ENCODE peak calls at places on chromosomes 7 and 10, in eight cellular contexts. E is naive thymus-derived CD4-positive, alpha-beta T cell; X is pancreas; R is astrocyte of the spinal cord; M is cardiac muscle cell; S is effector memory CD4-positive, alpha-beta T cell; I is left ventricle myocardium inferior; L is adipocyte. Z is an unnamed sample.

GRCh38 chr10:34641913-34642558 is 173.1 kb downstream of the PARD3 start:
- DNase-seq in R (no peak), I (no peak), E (no peak), X (no peak), L (no peak), M (peak; percentile 46), S (no peak), Z (no peak)

GRCh38 chr7:22346383-22347107 is 10.4 kb downstream of the RAPGEF5 start:
- DNase-seq in M (no peak), R (no peak), L (no peak), E (no peak), X (no peak), I (no peak), S (no peak), Z (no peak)

GRCh38 chr7:54109501-54109900 is 432.7 kb upstream of the VSTM2A start:
- DNase-seq in M (no peak), R (no peak), X (no peak), I (no peak), S (no peak), L (no peak), E (no peak), Z (no peak)

GRCh38 chr7:7996568-7996967 is 28.0 kb downstream of the GLCCI1 start:
- DNase-seq in R (peak; percentile 52), S (no peak), E (no peak), L (peak; percentile 43), I (no peak), X (no peak), M (no peak), Z (no peak)

GRCh38 chr10:11719496-11719895 is 22.7 kb upstream of the ECHDC3 start:
- DNase-seq in L (no peak), R (no peak), I (no peak), X (no peak), M (no peak), E (no peak), S (no peak), Z (no peak)

GRCh38 chr10:126504051-126504760 is 115.9 kb upstream of the ADAM12 start:
- DNase-seq in M (peak; percentile 66), X (peak; percentile 32), E (no peak), S (no peak), R (peak; percentile 71), L (peak; percentile 87), I (peak; percentile 16), Z (peak; percentile 53)

GRCh38 chr10:43623351-43623750 is 17.1 kb downstream of the ZNF485 start:
- DNase-seq in E (peak; percentile 45), X (no peak), L (peak; percentile 19), I (no peak), R (peak; percentile 40), M (no peak), S (no peak), Z (peak; percentile 50)

GRCh38 chr7:137933270-137934017 is 68.4 kb downstream of the CREB3L2 start:
- DNase-seq in E (no peak), S (no peak), R (peak; percentile 86), L (peak; percentile 77), I (no peak), X (no peak), M (no peak), Z (no peak)

GRCh38 chr7:45188736-45189135 is 31.1 kb downstream of the RAMP3 start:
- DNase-seq in M (no peak), R (no peak), X (no peak), I (no peak), E (no peak), L (no peak), S (no peak), Z (no peak)

GRCh38 chr7:97479740-97480290 is 252.1 kb upstream of the TAC1 start:
- DNase-seq in E (no peak), L (no peak), S (no peak), I (no peak), R (no peak), M (peak; percentile 12), X (no peak), Z (no peak)

GRCh38 chr7:22563621-22564241 is 63.7 kb upstream of the STEAP1B start:
- DNase-seq in E (no peak), L (no peak), R (peak; percentile 57), S (no peak), X (no peak), I (no peak), M (peak; percentile 45), Z (no peak)

GRCh38 chr10:27998954-27999275 is at the start of gene ODAD2:
- DNase-seq in L (peak; percentile 34), R (peak; percentile 9), E (peak; percentile 2), I (no peak), M (no peak), S (no peak), X (no peak), Z (no peak)
- H3K4me3 ChIP-seq in L (peak within 1 kb of the TSS; percentile 81), R (peak within 1 kb of the TSS; percentile 68), E (peak within 1 kb of the TSS; percentile 53), I (peak within 1 kb of the TSS; percentile 75), M (peak within 1 kb of the TSS; percentile 76), S (peak within 1 kb of the TSS; percentile 57), X (peak within 1 kb of the TSS; percentile 60), Z (peak within 1 kb of the TSS; percentile 44)

GRCh38 chr7:6531492-6532279 is 19.6 kb downstream of the GRID2IP start:
- DNase-seq in R (no peak), S (no peak), E (no peak), M (no peak), X (no peak), L (no peak), I (no peak), Z (no peak)
- H3K4me3 ChIP-seq in R (no peak overlapping the region), S (peak overlapping the region; percentile 53), E (peak overlapping the region; percentile 55), M (peak overlapping the region; percentile 49), X (no peak overlapping the region), L (no peak overlapping the region), I (no peak overlapping the region), Z (peak overlapping the region; percentile 69)

GRCh38 chr10:75283150-75284096 is 47.7 kb upstream of the COMTD1 start:
- DNase-seq in S (no peak), X (no peak), I (peak; percentile 25), M (peak; percentile 65), L (peak; percentile 70), R (peak; percentile 43), E (no peak), Z (no peak)

GRCh38 chr10:75281980-75282379 is 46.2 kb upstream of the COMTD1 start:
- DNase-seq in L (no peak), X (no peak), R (no peak), S (no peak), I (no peak), E (no peak), M (no peak), Z (no peak)

GRCh38 chr10:75286901-75287300 is 51.1 kb upstream of the COMTD1 start:
- DNase-seq in E (no peak), S (no peak), M (no peak), R (no peak), I (no peak), X (no peak), L (no peak), Z (no peak)

GRCh38 chr10:75287697-75288096 is 51.9 kb upstream of the COMTD1 start:
- DNase-seq in I (no peak), R (no peak), S (no peak), X (no peak), E (no peak), L (no peak), M (no peak), Z (no peak)

DNA sequence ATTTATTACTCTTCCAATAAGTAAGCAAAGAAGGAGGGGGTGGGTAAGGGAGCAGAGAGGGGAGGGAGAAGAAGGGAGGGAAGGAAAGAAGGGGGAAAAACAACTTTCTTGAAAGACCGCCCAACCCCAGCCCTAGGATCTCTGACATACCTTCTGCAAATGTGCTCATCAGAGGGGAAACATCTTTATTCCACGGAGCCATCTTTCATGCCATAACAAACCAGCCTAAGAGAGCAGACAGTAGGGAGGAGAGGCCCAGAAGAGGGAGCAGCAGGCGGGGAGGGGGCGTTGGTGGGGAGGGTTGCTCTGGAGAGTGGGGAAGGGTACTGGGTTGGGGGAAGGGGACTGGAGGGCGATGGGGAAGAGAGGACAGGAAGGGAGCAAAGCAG is 48.3 kb upstream of the COMTD1 start:
- DNase-seq in M (no peak), L (no peak), E (no peak), X (no peak), I (no peak), S (no peak), R (no peak), Z (no peak)
- H3K4me3 ChIP-seq in M (no peak overlapping the region), L (no peak overlapping the region), E (no peak overlapping the region), X (no peak overlapping the region), I (peak overlapping the region; percentile 55), S (no peak overlapping the region), R (no peak overlapping the region), Z (no peak overlapping the region)

DNA sequence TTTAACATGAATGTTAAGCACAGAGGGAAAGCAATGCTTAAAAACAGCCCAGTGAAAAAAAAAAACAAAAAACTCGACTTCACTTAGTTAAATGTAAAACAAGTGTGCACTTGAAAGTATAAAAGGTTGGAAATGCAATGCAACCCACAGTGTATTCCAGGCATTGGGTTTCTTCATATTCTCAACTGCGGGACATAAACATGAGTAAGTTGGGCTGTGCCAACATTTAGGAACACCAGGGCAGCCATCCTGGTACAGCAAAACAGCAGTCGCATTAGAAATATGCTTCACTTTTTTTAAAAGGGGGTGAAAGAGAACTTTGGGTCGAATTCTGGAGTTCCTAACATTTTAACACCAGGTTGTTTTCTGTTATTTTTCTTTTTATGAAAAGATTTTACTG is 937 bp downstream of the STEAP1 start:
- DNase-seq in L (peak; percentile 26), S (no peak), X (no peak), E (no peak), R (no peak), M (no peak), I (no peak), Z (no peak)
- H3K4me3 ChIP-seq in L (peak overlapping the region; percentile 90), S (no peak overlapping the region), X (no peak overlapping the region), E (no peak overlapping the region), R (no peak overlapping the region), M (no peak overlapping the region), I (no peak overlapping the region), Z (no peak overlapping the region)

GRCh38 chr10:86368046-86368445 is 1.5 kb upstream of the GRID1 start:
- DNase-seq in M (no peak), X (no peak), L (no peak), E (no peak), R (no peak), S (no peak), I (no peak), Z (no peak)

GRCh38 chr10:86366033-86366901 is at the start of gene GRID1:
- DNase-seq in E (no peak), X (peak; percentile 49), R (no peak), M (peak; percentile 72), L (peak; percentile 69), S (no peak), I (no peak), Z (peak; percentile 18)

GRCh38 chr10:86365346-86366032 is 1.1 kb downstream of the GRID1 start:
- DNase-seq in E (no peak), M (no peak), L (peak; percentile 10), S (no peak), X (no peak), R (no peak), I (no peak), Z (no peak)

GRCh38 chr10:86367339-86367951 is 850 bp upstream of the GRID1 start:
- DNase-seq in E (no peak), M (peak; percentile 32), R (no peak), S (no peak), X (peak; percentile 15), I (no peak), L (peak; percentile 49), Z (no peak)

GRCh38 chr10:86366902-86367338 is 325 bp upstream of the GRID1 start:
- DNase-seq in M (no peak), X (no peak), S (no peak), E (no peak), I (no peak), L (no peak), R (no peak), Z (no peak)
- H3K4me3 ChIP-seq in M (peak overlapping the region; percentile 54), X (peak overlapping the region; percentile 52), S (peak overlapping the region; percentile 48), E (no peak overlapping the region), I (peak overlapping the region; percentile 72), L (no peak overlapping the region), R (no peak overlapping the region), Z (peak overlapping the region; percentile 18)

Z was measured in Jurkat, Clone E6-1.